ENCODE peak calls at places on chromosomes 4 and X, in four cellular contexts. One of them, this sample, is unnamed.

GRCh38 chr4:25795566-25796454 is 67.0 kb downstream of the SEL1L3 start:
- DNase-seq in NCI-H187 treated with DMSO at 0.1 percent for 48 hours: no peak
- DNase-seq in DMS 273 treated with DMSO at 0.1 percent for 48 hours: no peak
- DNase-seq in nucleus accumbens: no peak
- DNase-seq in this sample: peak

GRCh38 chr4:19686456-19686855 is 565.2 kb upstream of the SLIT2 start:
- DNase-seq in NCI-H187 treated with DMSO at 0.1 percent for 48 hours: no peak
- DNase-seq in DMS 273 treated with DMSO at 0.1 percent for 48 hours: no peak
- DNase-seq in nucleus accumbens: no peak
- DNase-seq in this sample: no peak

GRCh38 chr4:89212666-89213381 is 94.8 kb downstream of the GPRIN3 start:
- DNase-seq in DMS 273 treated with DMSO at 0.1 percent for 48 hours: no peak
- DNase-seq in NCI-H187 treated with DMSO at 0.1 percent for 48 hours: no peak
- DNase-seq in nucleus accumbens: no peak
- DNase-seq in this sample: no peak

GRCh38 chrX:154542723-154543424 is 3.8 kb downstream of the G6PD start:
- DNase-seq in nucleus accumbens: no peak
- DNase-seq in NCI-H187 treated with DMSO at 0.1 percent for 48 hours: no peak
- DNase-seq in DMS 273 treated with DMSO at 0.1 percent for 48 hours: no peak
- DNase-seq in this sample: peak

GRCh38 chr4:12499693-12500092 is 984.4 kb downstream of the RAB28 start:
- DNase-seq in nucleus accumbens: no peak
- DNase-seq in DMS 273 treated with DMSO at 0.1 percent for 48 hours: no peak
- DNase-seq in NCI-H187 treated with DMSO at 0.1 percent for 48 hours: no peak
- DNase-seq in this sample: no peak

GRCh38 chrX:7480721-7481120 is 332.8 kb upstream of the PUDP start:
- DNase-seq in NCI-H187 treated with DMSO at 0.1 percent for 48 hours: no peak
- DNase-seq in nucleus accumbens: no peak
- DNase-seq in DMS 273 treated with DMSO at 0.1 percent for 48 hours: no peak
- DNase-seq in this sample: no peak

GRCh38 chr4:125315571-125316390 is 1.0 kb downstream of the FAT4 start:
- DNase-seq in DMS 273 treated with DMSO at 0.1 percent for 48 hours: peak
- DNase-seq in nucleus accumbens: peak
- DNase-seq in NCI-H187 treated with DMSO at 0.1 percent for 48 hours: no peak
- DNase-seq in this sample: no peak

GRCh38 chrX:44733931-44734330 is 109.9 kb upstream of the DUSP21 start:
- DNase-seq in NCI-H187 treated with DMSO at 0.1 percent for 48 hours: no peak
- DNase-seq in nucleus accumbens: no peak
- DNase-seq in DMS 273 treated with DMSO at 0.1 percent for 48 hours: no peak
- DNase-seq in this sample: no peak

GRCh38 chrX:129678176-129678880 is 23.6 kb upstream of the APLN start:
- DNase-seq in NCI-H187 treated with DMSO at 0.1 percent for 48 hours: no peak
- DNase-seq in nucleus accumbens: peak
- DNase-seq in DMS 273 treated with DMSO at 0.1 percent for 48 hours: no peak
- DNase-seq in this sample: no peak

GRCh38 chr4:9716093-9716492 is 65.3 kb upstream of the DRD5 start:
- DNase-seq in NCI-H187 treated with DMSO at 0.1 percent for 48 hours: no peak
- DNase-seq in DMS 273 treated with DMSO at 0.1 percent for 48 hours: no peak
- DNase-seq in nucleus accumbens: no peak
- DNase-seq in this sample: no peak

GRCh38 chrX:40531056-40531826 is 49.5 kb upstream of the ATP6AP2 start:
- DNase-seq in nucleus accumbens: no peak
- DNase-seq in DMS 273 treated with DMSO at 0.1 percent for 48 hours: peak
- DNase-seq in NCI-H187 treated with DMSO at 0.1 percent for 48 hours: no peak
- DNase-seq in this sample: peak

GRCh38 chr4:29565256-29565655 is 1154.9 kb upstream of the PCDH7 start:
- DNase-seq in NCI-H187 treated with DMSO at 0.1 percent for 48 hours: no peak
- DNase-seq in DMS 273 treated with DMSO at 0.1 percent for 48 hours: no peak
- DNase-seq in nucleus accumbens: no peak
- DNase-seq in this sample: no peak

GRCh38 chr4:71663780-71664179 is 120.1 kb downstream of the GC start:
- DNase-seq in nucleus accumbens: no peak
- DNase-seq in NCI-H187 treated with DMSO at 0.1 percent for 48 hours: no peak
- DNase-seq in DMS 273 treated with DMSO at 0.1 percent for 48 hours: no peak
- DNase-seq in this sample: no peak

GRCh38 chrX:79325263-79325958 is 41.7 kb downstream of the ITM2A start:
- DNase-seq in nucleus accumbens: no peak
- DNase-seq in DMS 273 treated with DMSO at 0.1 percent for 48 hours: no peak
- DNase-seq in NCI-H187 treated with DMSO at 0.1 percent for 48 hours: no peak
- DNase-seq in this sample: no peak

GRCh38 chrX:68947882-68948605 is 119.2 kb downstream of the EFNB1 start:
- DNase-seq in nucleus accumbens: no peak
- DNase-seq in NCI-H187 treated with DMSO at 0.1 percent for 48 hours: no peak
- DNase-seq in DMS 273 treated with DMSO at 0.1 percent for 48 hours: no peak
- DNase-seq in this sample: no peak